ENCODE peak calls at places on chromosomes 16 and 17, in six cellular contexts. C is AG08395; W is NCI-H460; U is natural killer cell; R is activated CD4-positive, alpha-beta T cell treated with anti-CD3 and anti-CD28 coated beads, Interleukin-2, amount 10 ng/mL, durations not matched to agents 7 days and 5 days; D is stimulated activated CD4-positive, alpha-beta T cell treated with anti-CD3 and anti-CD28 coated beads, Interleukin-15, amount 100 ng/mL, for 1 hour. V is an unnamed sample.

GRCh38 chr16:89917773-89918452 is 749 bp upstream of the MC1R start:
- DNase-seq in C (peak), W (peak), U (peak), R (peak), D (peak), V (no peak)

GRCh38 chr16:68035227-68035626 is 12.1 kb downstream of the DUS2 start:
- DNase-seq in C (no peak), W (no peak), U (no peak), R (no peak), D (no peak), V (no peak)

GRCh38 chr16:48531011-48531962 is 78.7 kb downstream of the N4BP1 start:
- DNase-seq in C (peak), W (no peak), U (no peak), R (no peak), D (no peak), V (no peak)

GRCh38 chr16:4935231-4935855 is 1.6 kb downstream of the PPL start:
- DNase-seq in C (peak), W (no peak), U (no peak), R (no peak), D (no peak), V (peak)

GRCh38 chr16:69448470-69449193 is 24.2 kb downstream of the CYB5B start:
- DNase-seq in C (peak), W (no peak), U (no peak), R (no peak), D (no peak), V (no peak)

GRCh38 chr17:38544839-38545209 is 60.9 kb downstream of the SRCIN1 start:
- DNase-seq in C (no peak), W (no peak), U (no peak), R (no peak), D (no peak), V (no peak)

GRCh38 chr17:64750891-64751677 is 89.0 kb upstream of the SMURF2 start:
- DNase-seq in C (no peak), W (no peak), U (no peak), R (no peak), D (no peak), V (no peak)

GRCh38 chr16:80591071-80591935 is 50.5 kb downstream of the DYNLRB2 start:
- DNase-seq in C (no peak), W (no peak), U (no peak), R (peak), D (no peak), V (no peak)

GRCh38 chr16:17657037-17657436 is 186.3 kb upstream of the XYLT1 start:
- DNase-seq in C (no peak), W (no peak), U (no peak), R (no peak), D (no peak), V (no peak)

GRCh38 chr16:54055191-54055590 is 231.4 kb downstream of the IRX3 start:
- DNase-seq in C (no peak), W (no peak), U (no peak), R (no peak), D (no peak), V (no peak)

GRCh38 chr16:66874079-66874775 is 6.1 kb upstream of the PDP2 start:
- DNase-seq in C (peak), W (no peak), U (no peak), R (peak), D (no peak), V (no peak)

GRCh38 chr16:12728471-12728870 is 75.2 kb downstream of the CPPED1 start:
- DNase-seq in C (no peak), W (no peak), U (no peak), R (no peak), D (no peak), V (no peak)

V was measured in thoracic aorta.